ENCODE peak calls at places on chromosomes 2 and 18, in four cellular contexts. K is spleen, V is upper lobe of right lung, R is right lobe of liver. B is an unnamed sample.

GRCh38 chr2:149650006-149650405 is 62.4 kb upstream of the MMADHC start:
- DNase-seq in V (no peak), K (no peak), R (no peak), B (no peak)

GRCh38 chr2:221529177-221529942 is 42.7 kb downstream of the EPHA4 start:
- DNase-seq in K (no peak), V (no peak), R (no peak), B (no peak)

GRCh38 chr2:3512086-3512485 is 7.2 kb downstream of the ADI1 start:
- DNase-seq in R (peak; percentile 26), K (no peak), V (no peak), B (no peak)

GRCh38 chr2:100104718-100105677 is 37.4 kb downstream of the AFF3 start:
- DNase-seq in V (peak; percentile 66), R (no peak), K (peak; percentile 76), B (peak; percentile 46)

GRCh38 chr2:122634261-122634660 is 878.8 kb downstream of the TSN start:
- DNase-seq in R (no peak), K (no peak), V (no peak), B (no peak)

GRCh38 chr2:208466133-208466919 is 59.7 kb downstream of the PTH2R start:
- DNase-seq in R (no peak), K (no peak), V (no peak), B (no peak)

GRCh38 chr2:3149441-3150217 is 228.0 kb downstream of the EIPR1 start:
- DNase-seq in V (no peak), R (no peak), K (no peak), B (no peak)

GRCh38 chr2:145592362-145592761 is 1072.4 kb upstream of the ZEB2 start:
- DNase-seq in V (no peak), R (no peak), K (no peak), B (no peak)

GRCh38 chr2:43005211-43005974 is 213.0 kb upstream of the HAAO start:
- DNase-seq in K (peak; percentile 44), R (peak; percentile 85), V (no peak), B (no peak)

GRCh38 chr2:170845343-170845742 is 28.7 kb downstream of the GAD1 start:
- DNase-seq in V (no peak), R (no peak), K (no peak), B (no peak)

GRCh38 chr2:101387151-101387807 is at the start of gene CREG2:
- DNase-seq in R (peak; percentile 73), V (peak; percentile 83), K (peak; percentile 87), B (peak; percentile 40)

GRCh38 chr2:71743995-71744675 is 290.8 kb downstream of the DYSF start:
- DNase-seq in K (no peak), R (no peak), V (no peak), B (no peak)

GRCh38 chr2:216279011-216279410 is 93.3 kb downstream of the MARCHF4 start:
- DNase-seq in R (no peak), K (no peak), V (no peak), B (no peak)

GRCh38 chr2:73290049-73290839 is 3.1 kb downstream of the EGR4 start:
- DNase-seq in V (no peak), K (no peak), R (no peak), B (peak; percentile 43)

GRCh38 chr2:59339837-59340207 is 1098.7 kb upstream of the FANCL start:
- DNase-seq in K (no peak), V (no peak), R (no peak), B (no peak)

GRCh38 chr18:11984091-11984490 is 2.8 kb downstream of the IMPA2 start:
- DNase-seq in K (no peak), V (no peak), R (no peak), B (no peak)

GRCh38 chr2:9803023-9803805 is 40.1 kb upstream of the TAF1B start:
- DNase-seq in K (peak; percentile 63), R (no peak), V (no peak), B (no peak)

GRCh38 chr2:199734651-199735050 is 116.3 kb downstream of the FTCDNL1 start:
- DNase-seq in R (no peak), V (no peak), K (no peak), B (no peak)

GRCh38 chr2:29113891-29114321 is 1.3 kb upstream of the CLIP4 start:
- DNase-seq in V (peak; percentile 76), R (peak; percentile 53), K (no peak), B (no peak)

GRCh38 chr2:104340879-104341812 is 512.8 kb upstream of the POU3F3 start:
- DNase-seq in K (no peak), R (no peak), V (no peak), B (no peak)

GRCh38 chr2:228700638-228701037 is 519.2 kb upstream of the SPHKAP start:
- DNase-seq in R (no peak), V (no peak), K (no peak), B (no peak)

GRCh38 chr2:72263043-72263780 is 115.5 kb upstream of the CYP26B1 start:
- DNase-seq in R (no peak), K (no peak), V (no peak), B (no peak)

GRCh38 chr18:41150316-41150715 is 804.7 kb upstream of the PIK3C3 start:
- DNase-seq in K (no peak), V (no peak), R (no peak), B (no peak)

GRCh38 chr2:197804049-197804757 is at the start of gene PLCL1:
- DNase-seq in V (peak; percentile 96), R (peak; percentile 91), K (peak; percentile 94), B (peak; percentile 90)
- TF ChIP-seq CTCF in V (no peak), R (no peak), K (no peak), B (no peak)

GRCh38 chr18:10376735-10377134 is 77.7 kb upstream of the APCDD1 start:
- DNase-seq in R (no peak), K (no peak), V (no peak), B (no peak)

GRCh38 chr18:10379511-10379910 is 74.9 kb upstream of the APCDD1 start:
- DNase-seq in K (no peak), V (no peak), R (no peak), B (no peak)

GRCh38 chr18:10377956-10378355 is 76.5 kb upstream of the APCDD1 start:
- DNase-seq in K (no peak), V (no peak), R (no peak), B (no peak)

GRCh38 chr18:10381516-10381915 is 72.9 kb upstream of the APCDD1 start:
- DNase-seq in K (no peak), V (no peak), R (no peak), B (no peak)

DNA sequence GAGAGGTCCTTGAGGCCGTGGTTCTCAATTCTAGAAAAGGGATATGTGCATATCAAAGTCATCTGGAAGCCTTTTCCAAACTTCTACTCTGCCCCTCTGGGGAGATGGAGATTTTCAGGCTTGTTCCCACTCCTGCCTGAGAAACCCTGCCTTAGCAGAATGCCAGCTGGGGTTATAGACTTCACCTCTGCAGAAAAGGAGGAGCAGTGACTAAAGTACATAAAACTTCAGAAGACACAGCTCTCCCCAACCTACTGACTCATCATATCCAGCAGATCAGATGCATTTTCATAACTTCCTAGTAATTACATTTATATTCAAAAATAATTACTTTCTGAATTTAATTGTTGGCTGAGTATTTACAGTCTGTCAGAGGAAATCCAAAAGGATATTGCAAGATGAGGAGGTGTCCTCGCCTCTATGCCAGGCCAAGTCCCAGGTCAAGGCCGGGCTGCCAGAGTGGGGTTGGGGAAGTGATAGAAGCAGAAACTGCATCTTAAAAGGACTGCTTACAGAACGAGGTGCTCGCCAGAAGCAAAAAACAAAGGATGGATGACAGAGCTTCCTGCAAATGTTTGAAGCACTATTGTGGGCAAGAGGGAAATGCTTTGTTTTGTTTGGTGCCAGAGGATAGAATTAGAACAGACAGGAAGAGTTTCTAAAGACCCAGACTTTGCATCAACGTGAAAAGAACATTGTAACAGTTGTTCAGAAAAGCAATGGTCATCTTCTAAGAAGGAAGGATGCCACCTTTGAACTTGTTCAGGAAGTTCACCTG is 75.6 kb upstream of the APCDD1 start:
- DNase-seq in K (no peak), V (no peak), R (no peak), B (no peak)
- H3K27me3 ChIP-seq in K (no peaks in the 10 kb centered on the region), V (no peaks in the 10 kb centered on the region), R (no peaks in the 10 kb centered on the region), B (no peaks in the 10 kb centered on the region)

GRCh38 chr2:45745231-45745630 is 93.8 kb downstream of the PRKCE start:
- DNase-seq in V (no peak), R (no peak), K (no peak), B (no peak)

GRCh38 chr2:45739796-45740485 is 88.5 kb downstream of the PRKCE start:
- DNase-seq in K (no peak), V (no peak), R (no peak), B (no peak)

GRCh38 chr2:45743531-45744391 is 92.3 kb downstream of the PRKCE start:
- DNase-seq in R (no peak), V (no peak), K (no peak), B (no peak)

GRCh38 chr2:45736757-45737704 is 85.6 kb downstream of the PRKCE start:
- DNase-seq in R (no peak), K (no peak), V (no peak), B (no peak)

GRCh38 chr2:45741451-45741850 is 90.0 kb downstream of the PRKCE start:
- DNase-seq in R (peak; percentile 90), V (no peak), K (no peak), B (no peak)
- TF ChIP-seq CTCF in R (no peak), V (no peak), K (no peak), B (no peak)

GRCh38 chr2:27263287-27264252 is 723 bp upstream of the SLC30A3 start:
- DNase-seq in R (no peak), K (no peak), V (no peak), B (no peak)

GRCh38 chr2:27261241-27261925 is 1.5 kb downstream of the SLC30A3 start:
- DNase-seq in K (no peak), R (no peak), V (no peak), B (no peak)

GRCh38 chr2:27264253-27264752 is 1.5 kb upstream of the SLC30A3 start:
- DNase-seq in V (no peak), K (no peak), R (no peak), B (no peak)

GRCh38 chr2:27261926-27262298 is 935 bp downstream of the SLC30A3 start:
- DNase-seq in K (no peak), V (no peak), R (no peak), B (no peak)

DNA sequence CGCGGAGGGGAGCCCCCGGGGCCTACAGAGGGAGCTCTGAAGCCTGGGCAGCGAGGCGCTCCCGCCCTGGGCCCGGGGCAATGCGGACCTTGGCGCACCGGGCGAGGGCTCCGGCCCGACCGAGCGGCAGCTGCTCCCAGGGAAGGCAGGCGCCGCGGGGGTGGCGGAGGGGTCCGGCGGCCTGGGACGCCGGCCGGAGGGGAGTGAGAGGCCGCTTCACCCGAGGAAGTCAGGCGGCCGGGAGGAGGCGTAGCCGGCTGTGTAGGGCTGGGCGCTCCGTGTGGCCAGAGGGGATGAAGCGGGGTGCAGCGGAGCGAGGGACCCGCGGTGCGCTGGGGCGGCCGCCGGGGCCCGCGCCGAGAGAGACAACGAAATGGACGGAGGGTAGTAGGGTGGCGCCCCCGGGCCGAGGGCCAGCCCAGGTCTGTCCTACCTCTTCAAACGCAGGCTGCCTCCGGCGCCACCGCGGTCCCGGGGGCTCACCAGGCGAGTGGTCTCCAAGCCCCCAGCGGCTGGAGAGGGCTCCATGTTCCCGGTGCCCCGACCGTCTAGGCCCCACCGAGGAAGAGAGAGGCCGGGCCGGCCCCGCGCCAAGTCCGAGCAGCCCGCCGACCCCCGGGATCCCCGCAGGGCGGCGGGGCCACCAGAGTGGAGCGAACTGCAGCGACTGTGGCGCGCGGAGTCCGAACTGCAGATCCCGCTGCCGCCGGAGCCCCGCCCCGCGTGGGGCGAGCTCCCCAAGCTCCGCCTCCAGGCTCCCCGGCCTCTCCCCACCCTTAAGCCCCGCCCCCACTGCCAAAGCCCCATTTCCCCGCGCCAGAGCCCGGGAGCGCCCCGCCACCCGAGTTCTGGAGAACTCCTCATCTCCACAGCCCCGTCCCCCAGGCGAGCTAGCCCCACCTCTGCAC is at the start of gene SLC30A3:
- DNase-seq in V (peak; percentile 86), K (peak; percentile 84), R (peak; percentile 71), B (peak; percentile 41)
- H3K27me3 ChIP-seq in V (peaks cover 84% of the 10 kb centered on the region), K (peaks cover 41% of the 10 kb centered on the region), R (peaks cover 27% of the 10 kb centered on the region), B (peaks cover 69% of the 10 kb centered on the region)

GRCh38 chr2:44897406-44897805 is 44.1 kb upstream of the SIX3 start:
- DNase-seq in R (no peak), K (no peak), V (no peak), B (no peak)
- TF ChIP-seq CTCF in R (no peak), K (no peak), V (no peak), B (no peak)